ENCODE peak calls at places on chromosomes 16 and 17, in six cellular contexts. One of them, this sample, is unnamed.

GRCh38 chr17:2777242-2777867 is 18.9 kb upstream of the RAP1GAP2 start:
- DNase-seq in fibroblast of lung: no peak
- DNase-seq in KBM-7: no peak
- DNase-seq in fibroblast of villous mesenchyme: no peak
- DNase-seq in choroid plexus epithelial cell: no peak
- DNase-seq in HEK293T: no peak
- DNase-seq in this sample: no peak

GRCh38 chr16:81708459-81709368 is 70.4 kb upstream of the PLCG2 start:
- DNase-seq in fibroblast of lung: no peak
- DNase-seq in KBM-7: no peak
- DNase-seq in fibroblast of villous mesenchyme: no peak
- DNase-seq in choroid plexus epithelial cell: no peak
- DNase-seq in HEK293T: no peak
- DNase-seq in this sample: no peak

GRCh38 chr17:76391200-76391715 is 6.8 kb downstream of the SPHK1 start:
- DNase-seq in fibroblast of lung: no peak
- DNase-seq in KBM-7: no peak
- DNase-seq in fibroblast of villous mesenchyme: no peak
- DNase-seq in choroid plexus epithelial cell: no peak
- DNase-seq in HEK293T: no peak
- DNase-seq in this sample: no peak

GRCh38 chr17:14014647-14015046 is 54.7 kb upstream of the COX10 start:
- DNase-seq in fibroblast of lung: no peak
- DNase-seq in KBM-7: no peak
- DNase-seq in fibroblast of villous mesenchyme: no peak
- DNase-seq in choroid plexus epithelial cell: no peak
- DNase-seq in HEK293T: no peak
- DNase-seq in this sample: no peak

GRCh38 chr17:39974433-39974832 is 6.2 kb upstream of the PSMD3 start:
- DNase-seq in fibroblast of lung: no peak
- DNase-seq in KBM-7: no peak
- DNase-seq in fibroblast of villous mesenchyme: no peak
- DNase-seq in choroid plexus epithelial cell: no peak
- DNase-seq in HEK293T: no peak
- DNase-seq in this sample: no peak

GRCh38 chr16:73125860-73126259 is 77.9 kb upstream of the ZFHX3 start:
- DNase-seq in fibroblast of lung: peak; percentile 86
- DNase-seq in KBM-7: no peak
- DNase-seq in fibroblast of villous mesenchyme: peak; percentile 56
- DNase-seq in choroid plexus epithelial cell: peak; percentile 73
- DNase-seq in HEK293T: no peak
- DNase-seq in this sample: peak; percentile 57

GRCh38 chr16:71894229-71894920 is 956 bp upstream of the IST1 start:
- DNase-seq in fibroblast of lung: peak; percentile 71
- DNase-seq in KBM-7: peak; percentile 82
- DNase-seq in fibroblast of villous mesenchyme: peak; percentile 81
- DNase-seq in choroid plexus epithelial cell: peak; percentile 79
- DNase-seq in HEK293T: peak; percentile 15
- DNase-seq in this sample: peak; percentile 57

GRCh38 chr16:56833243-56833970 is 31.6 kb upstream of the SLC12A3 start:
- DNase-seq in fibroblast of lung: no peak
- DNase-seq in KBM-7: no peak
- DNase-seq in fibroblast of villous mesenchyme: no peak
- DNase-seq in choroid plexus epithelial cell: no peak
- DNase-seq in HEK293T: no peak
- DNase-seq in this sample: peak; percentile 66

GRCh38 chr16:76656951-76657498 is 379.8 kb downstream of the CNTNAP4 start:
- DNase-seq in fibroblast of lung: no peak
- DNase-seq in KBM-7: no peak
- DNase-seq in fibroblast of villous mesenchyme: no peak
- DNase-seq in choroid plexus epithelial cell: no peak
- DNase-seq in HEK293T: no peak
- DNase-seq in this sample: no peak

GRCh38 chr17:72937687-72938086 is 154.8 kb downstream of the SLC39A11 start:
- DNase-seq in fibroblast of lung: no peak
- DNase-seq in KBM-7: no peak
- DNase-seq in fibroblast of villous mesenchyme: no peak
- DNase-seq in choroid plexus epithelial cell: no peak
- DNase-seq in HEK293T: no peak
- DNase-seq in this sample: no peak

GRCh38 chr17:58783380-58783779 is 27.7 kb downstream of the PPM1E start:
- DNase-seq in fibroblast of lung: peak; percentile 3
- DNase-seq in KBM-7: no peak
- DNase-seq in fibroblast of villous mesenchyme: peak; percentile 2
- DNase-seq in choroid plexus epithelial cell: no peak
- DNase-seq in HEK293T: no peak
- DNase-seq in this sample: no peak

GRCh38 chr16:24198807-24199533 is 57.2 kb upstream of the CACNG3 start:
- DNase-seq in fibroblast of lung: peak; percentile 55
- DNase-seq in KBM-7: no peak
- DNase-seq in fibroblast of villous mesenchyme: no peak
- DNase-seq in choroid plexus epithelial cell: no peak
- DNase-seq in HEK293T: no peak
- DNase-seq in this sample: no peak

GRCh38 chr16:51884773-51885172 is 662.2 kb downstream of the TOX3 start:
- DNase-seq in fibroblast of lung: no peak
- DNase-seq in KBM-7: no peak
- DNase-seq in fibroblast of villous mesenchyme: peak; percentile 38
- DNase-seq in choroid plexus epithelial cell: peak; percentile 54
- DNase-seq in HEK293T: no peak
- DNase-seq in this sample: no peak

GRCh38 chr16:66494916-66495315 is 55.0 kb downstream of the TK2 start:
- DNase-seq in fibroblast of lung: no peak
- DNase-seq in KBM-7: no peak
- DNase-seq in fibroblast of villous mesenchyme: no peak
- DNase-seq in choroid plexus epithelial cell: no peak
- DNase-seq in HEK293T: no peak
- DNase-seq in this sample: no peak

GRCh38 chr16:58032710-58033293 is 7.2 kb downstream of the MMP15 start:
- DNase-seq in fibroblast of lung: no peak
- DNase-seq in KBM-7: no peak
- DNase-seq in fibroblast of villous mesenchyme: no peak
- DNase-seq in choroid plexus epithelial cell: peak; percentile 26
- DNase-seq in HEK293T: no peak
- DNase-seq in this sample: no peak

GRCh38 chr16:57898961-57899360 is 72.0 kb downstream of the CNGB1 start:
- DNase-seq in fibroblast of lung: no peak
- DNase-seq in KBM-7: no peak
- DNase-seq in fibroblast of villous mesenchyme: no peak
- DNase-seq in choroid plexus epithelial cell: no peak
- DNase-seq in HEK293T: no peak
- DNase-seq in this sample: no peak

GRCh38 chr16:35516551-35516950 is 2057.1 kb downstream of the TP53TG3F start:
- DNase-seq in fibroblast of lung: no peak
- DNase-seq in KBM-7: no peak
- DNase-seq in fibroblast of villous mesenchyme: no peak
- DNase-seq in choroid plexus epithelial cell: no peak
- DNase-seq in HEK293T: no peak
- DNase-seq in this sample: peak; percentile 52

GRCh38 chr17:38958756-38959155 is 8.4 kb downstream of the FBXO47 start:
- DNase-seq in fibroblast of lung: peak; percentile 18
- DNase-seq in KBM-7: no peak
- DNase-seq in fibroblast of villous mesenchyme: peak; percentile 20
- DNase-seq in choroid plexus epithelial cell: peak; percentile 63
- DNase-seq in HEK293T: no peak
- DNase-seq in this sample: no peak

GRCh38 chr17:55705847-55706246 is 16.8 kb downstream of the TMEM100 start:
- DNase-seq in fibroblast of lung: no peak
- DNase-seq in KBM-7: no peak
- DNase-seq in fibroblast of villous mesenchyme: no peak
- DNase-seq in choroid plexus epithelial cell: no peak
- DNase-seq in HEK293T: no peak
- DNase-seq in this sample: peak; percentile 19

GRCh38 chr17:45719335-45720071 is 64.6 kb upstream of the CRHR1 start:
- DNase-seq in fibroblast of lung: peak; percentile 27
- DNase-seq in KBM-7: peak; percentile 19
- DNase-seq in fibroblast of villous mesenchyme: peak; percentile 61
- DNase-seq in choroid plexus epithelial cell: peak; percentile 75
- DNase-seq in HEK293T: peak; percentile 60
- DNase-seq in this sample: peak; percentile 29

GRCh38 chr16:3963203-3963602 is 82.7 kb upstream of the CREBBP start:
- DNase-seq in fibroblast of lung: no peak
- DNase-seq in KBM-7: no peak
- DNase-seq in fibroblast of villous mesenchyme: no peak
- DNase-seq in choroid plexus epithelial cell: no peak
- DNase-seq in HEK293T: no peak
- DNase-seq in this sample: no peak